ENCODE peak calls at places on chromosomes 4 and X, in four cellular contexts. One of them, this sample, is unnamed.

GRCh38 chrX:154334496-154334895 is 38.9 kb downstream of the TKTL1 start:
- DNase-seq in anterior cingulate cortex: no peak
- DNase-seq in left cardiac atrium: no peak
- DNase-seq in A172: no peak
- DNase-seq in this sample: no peak

GRCh38 chrX:56281789-56282188 is 49.6 kb downstream of the KLF8 start:
- DNase-seq in anterior cingulate cortex: no peak
- DNase-seq in left cardiac atrium: no peak
- DNase-seq in A172: no peak
- DNase-seq in this sample: peak

GRCh38 chrX:68714856-68715255 is 67.4 kb downstream of the STARD8 start:
- DNase-seq in anterior cingulate cortex: no peak
- DNase-seq in left cardiac atrium: no peak
- DNase-seq in A172: no peak
- DNase-seq in this sample: no peak

GRCh38 chr4:181966084-181966483 is 277.1 kb upstream of the TENM3 start:
- DNase-seq in anterior cingulate cortex: no peak
- DNase-seq in left cardiac atrium: no peak
- DNase-seq in A172: peak
- DNase-seq in this sample: no peak

GRCh38 chrX:110003167-110004156 is 548 bp downstream of the TMEM164 start:
- DNase-seq in anterior cingulate cortex: no peak
- DNase-seq in left cardiac atrium: peak
- DNase-seq in A172: no peak
- DNase-seq in this sample: no peak

GRCh38 chr4:25160714-25161598 is 707 bp upstream of the SEPSECS start:
- DNase-seq in anterior cingulate cortex: no peak
- DNase-seq in left cardiac atrium: no peak
- DNase-seq in A172: peak
- DNase-seq in this sample: no peak

GRCh38 chr4:123990310-123990709 is 593.7 kb downstream of the SPRY1 start:
- DNase-seq in anterior cingulate cortex: no peak
- DNase-seq in left cardiac atrium: no peak
- DNase-seq in A172: no peak
- DNase-seq in this sample: no peak

GRCh38 chr4:183610613-183611012 is 48.4 kb downstream of the RWDD4 start:
- DNase-seq in anterior cingulate cortex: no peak
- DNase-seq in left cardiac atrium: no peak
- DNase-seq in A172: no peak
- DNase-seq in this sample: no peak

GRCh38 chr4:145951931-145952330 is 13.3 kb upstream of the ZNF827 start:
- DNase-seq in anterior cingulate cortex: no peak
- DNase-seq in left cardiac atrium: no peak
- DNase-seq in A172: no peak
- DNase-seq in this sample: no peak

GRCh38 chr4:168923526-168924194 is 86.4 kb downstream of the CBR4 start:
- DNase-seq in anterior cingulate cortex: peak
- DNase-seq in left cardiac atrium: no peak
- DNase-seq in A172: peak
- DNase-seq in this sample: peak

GRCh38 chr4:48654015-48654664 is 125.9 kb downstream of the FRYL start:
- DNase-seq in anterior cingulate cortex: no peak
- DNase-seq in left cardiac atrium: no peak
- DNase-seq in A172: no peak
- DNase-seq in this sample: no peak

GRCh38 chr4:61527886-61528285 is 327.8 kb downstream of the ADGRL3 start:
- DNase-seq in anterior cingulate cortex: no peak
- DNase-seq in left cardiac atrium: no peak
- DNase-seq in A172: peak
- DNase-seq in this sample: no peak

GRCh38 chr4:14783011-14783877 is 219.0 kb upstream of the CPEB2 start:
- DNase-seq in anterior cingulate cortex: no peak
- DNase-seq in left cardiac atrium: no peak
- DNase-seq in A172: peak
- DNase-seq in this sample: peak

GRCh38 chrX:133391116-133391515 is 24.2 kb downstream of the GPC4 start:
- DNase-seq in anterior cingulate cortex: no peak
- DNase-seq in left cardiac atrium: no peak
- DNase-seq in A172: no peak
- DNase-seq in this sample: no peak

GRCh38 chrX:23787745-23788118 is 4.8 kb downstream of the SAT1 start:
- DNase-seq in anterior cingulate cortex: no peak
- DNase-seq in left cardiac atrium: no peak
- DNase-seq in A172: no peak
- DNase-seq in this sample: no peak

GRCh38 chrX:102599950-102600579 is 750 bp downstream of the ARMCX5 start:
- DNase-seq in anterior cingulate cortex: no peak
- DNase-seq in left cardiac atrium: no peak
- DNase-seq in A172: peak
- DNase-seq in this sample: no peak

GRCh38 chr4:20464381-20464780 is 212.7 kb downstream of the SLIT2 start:
- DNase-seq in anterior cingulate cortex: no peak
- DNase-seq in left cardiac atrium: no peak
- DNase-seq in A172: peak
- DNase-seq in this sample: no peak

GRCh38 chr4:7434766-7435150 is at the start of gene PSAPL1:
- DNase-seq in anterior cingulate cortex: no peak
- DNase-seq in left cardiac atrium: peak
- DNase-seq in A172: peak
- DNase-seq in this sample: peak

This sample was measured in PC-9.